ENCODE peak calls at places on chromosomes 16 and 17, in eight cellular contexts. One of them, this sample, is unnamed.

GRCh38 chr16:85461814-85462404 is 151.2 kb upstream of the GSE1 start:
- DNase-seq in stomach: no peak
- DNase-seq in sigmoid colon: peak
- DNase-seq in H1: no peak
- DNase-seq in SK-N-SH: peak
- DNase-seq in HCT116: no peak
- DNase-seq in Panc1: no peak
- DNase-seq in GM23338: peak
- DNase-seq in this sample: no peak

GRCh38 chr17:64024215-64024654 is 3.8 kb upstream of the ICAM2 start:
- DNase-seq in H1: no peak
- DNase-seq in SK-N-SH: no peak
- DNase-seq in stomach: no peak
- DNase-seq in sigmoid colon: peak
- DNase-seq in GM23338: no peak
- DNase-seq in Panc1: no peak
- DNase-seq in HCT116: no peak
- DNase-seq in this sample: no peak

GRCh38 chr17:83152745-83153611 is 73.6 kb downstream of the METRNL start:
- DNase-seq in SK-N-SH: peak
- DNase-seq in Panc1: no peak
- DNase-seq in stomach: no peak
- DNase-seq in HCT116: no peak
- DNase-seq in H1: no peak
- DNase-seq in GM23338: no peak
- DNase-seq in sigmoid colon: peak
- DNase-seq in this sample: no peak

GRCh38 chr17:77742579-77742978 is 215.9 kb upstream of the TNRC6C start:
- DNase-seq in sigmoid colon: peak
- DNase-seq in H1: no peak
- DNase-seq in stomach: no peak
- DNase-seq in GM23338: no peak
- DNase-seq in HCT116: no peak
- DNase-seq in SK-N-SH: no peak
- DNase-seq in Panc1: no peak
- DNase-seq in this sample: no peak

GRCh38 chr16:55506708-55507107 is 2.2 kb upstream of the LPCAT2 start:
- DNase-seq in H1: no peak
- DNase-seq in Panc1: no peak
- DNase-seq in GM23338: no peak
- DNase-seq in sigmoid colon: no peak
- DNase-seq in stomach: no peak
- DNase-seq in SK-N-SH: no peak
- DNase-seq in HCT116: no peak
- DNase-seq in this sample: no peak

GRCh38 chr16:64397945-64398508 is 723.8 kb downstream of the CDH11 start:
- DNase-seq in Panc1: no peak
- DNase-seq in H1: no peak
- DNase-seq in SK-N-SH: no peak
- DNase-seq in HCT116: no peak
- DNase-seq in GM23338: no peak
- DNase-seq in sigmoid colon: no peak
- DNase-seq in stomach: no peak
- DNase-seq in this sample: no peak

GRCh38 chr17:41486809-41487530 is 2.7 kb downstream of the KRT36 start:
- DNase-seq in stomach: peak
- DNase-seq in sigmoid colon: no peak
- DNase-seq in Panc1: no peak
- DNase-seq in SK-N-SH: peak
- DNase-seq in GM23338: peak
- DNase-seq in H1: peak
- DNase-seq in HCT116: no peak
- DNase-seq in this sample: no peak

GRCh38 chr16:84832488-84833141 is 12.8 kb downstream of the CRISPLD2 start:
- DNase-seq in sigmoid colon: peak
- DNase-seq in Panc1: no peak
- DNase-seq in stomach: peak
- DNase-seq in GM23338: no peak
- DNase-seq in H1: no peak
- DNase-seq in SK-N-SH: no peak
- DNase-seq in HCT116: no peak
- DNase-seq in this sample: no peak

GRCh38 chr17:41063449-41063848 is 2.2 kb downstream of the KRTAP2-4 start:
- DNase-seq in SK-N-SH: no peak
- DNase-seq in stomach: no peak
- DNase-seq in HCT116: no peak
- DNase-seq in Panc1: no peak
- DNase-seq in GM23338: no peak
- DNase-seq in H1: no peak
- DNase-seq in sigmoid colon: no peak
- DNase-seq in this sample: no peak

GRCh38 chr16:52256310-52257078 is 290.4 kb downstream of the TOX3 start:
- DNase-seq in GM23338: no peak
- DNase-seq in SK-N-SH: no peak
- DNase-seq in sigmoid colon: no peak
- DNase-seq in Panc1: no peak
- DNase-seq in stomach: no peak
- DNase-seq in HCT116: no peak
- DNase-seq in H1: no peak
- DNase-seq in this sample: no peak

GRCh38 chr17:50638851-50639767 is 4.4 kb downstream of the ABCC3 start:
- DNase-seq in sigmoid colon: peak
- DNase-seq in HCT116: peak
- DNase-seq in GM23338: no peak
- DNase-seq in stomach: peak
- DNase-seq in H1: no peak
- DNase-seq in Panc1: peak
- DNase-seq in SK-N-SH: peak
- DNase-seq in this sample: no peak

GRCh38 chr16:81688182-81688581 is 90.9 kb upstream of the PLCG2 start:
- DNase-seq in HCT116: no peak
- DNase-seq in Panc1: no peak
- DNase-seq in sigmoid colon: no peak
- DNase-seq in stomach: no peak
- DNase-seq in H1: no peak
- DNase-seq in SK-N-SH: no peak
- DNase-seq in GM23338: no peak
- DNase-seq in this sample: no peak

GRCh38 chr16:79571065-79571697 is 29.4 kb downstream of the MAF start:
- DNase-seq in sigmoid colon: no peak
- DNase-seq in H1: no peak
- DNase-seq in HCT116: no peak
- DNase-seq in Panc1: no peak
- DNase-seq in GM23338: no peak
- DNase-seq in stomach: no peak
- DNase-seq in SK-N-SH: no peak
- DNase-seq in this sample: no peak
- H3K4me3 ChIP-seq in sigmoid colon: no peak
- H3K4me3 ChIP-seq in H1: no peak
- H3K4me3 ChIP-seq in HCT116: no peak
- H3K4me3 ChIP-seq in Panc1: no peak
- H3K4me3 ChIP-seq in GM23338: no peak
- H3K4me3 ChIP-seq in stomach: peak
- H3K4me3 ChIP-seq in SK-N-SH: no peak
- H3K4me3 ChIP-seq in this sample: peak

GRCh38 chr17:76178124-76178523 is 37.1 kb upstream of the FOXJ1 start:
- DNase-seq in sigmoid colon: no peak
- DNase-seq in Panc1: no peak
- DNase-seq in SK-N-SH: no peak
- DNase-seq in stomach: no peak
- DNase-seq in H1: no peak
- DNase-seq in GM23338: no peak
- DNase-seq in HCT116: no peak
- DNase-seq in this sample: no peak

GRCh38 chr17:76184266-76184665 is 43.2 kb upstream of the FOXJ1 start:
- DNase-seq in HCT116: no peak
- DNase-seq in Panc1: no peak
- DNase-seq in SK-N-SH: no peak
- DNase-seq in GM23338: no peak
- DNase-seq in H1: no peak
- DNase-seq in stomach: no peak
- DNase-seq in sigmoid colon: no peak
- DNase-seq in this sample: no peak

GRCh38 chr17:76176701-76177574 is 35.9 kb upstream of the FOXJ1 start:
- DNase-seq in Panc1: no peak
- DNase-seq in HCT116: no peak
- DNase-seq in stomach: no peak
- DNase-seq in H1: no peak
- DNase-seq in sigmoid colon: no peak
- DNase-seq in SK-N-SH: no peak
- DNase-seq in GM23338: no peak
- DNase-seq in this sample: no peak

GRCh38 chr17:76182016-76182764 is 41.1 kb upstream of the FOXJ1 start:
- DNase-seq in SK-N-SH: peak
- DNase-seq in stomach: peak
- DNase-seq in Panc1: peak
- DNase-seq in sigmoid colon: peak
- DNase-seq in HCT116: peak
- DNase-seq in GM23338: peak
- DNase-seq in H1: peak
- DNase-seq in this sample: no peak

DNA sequence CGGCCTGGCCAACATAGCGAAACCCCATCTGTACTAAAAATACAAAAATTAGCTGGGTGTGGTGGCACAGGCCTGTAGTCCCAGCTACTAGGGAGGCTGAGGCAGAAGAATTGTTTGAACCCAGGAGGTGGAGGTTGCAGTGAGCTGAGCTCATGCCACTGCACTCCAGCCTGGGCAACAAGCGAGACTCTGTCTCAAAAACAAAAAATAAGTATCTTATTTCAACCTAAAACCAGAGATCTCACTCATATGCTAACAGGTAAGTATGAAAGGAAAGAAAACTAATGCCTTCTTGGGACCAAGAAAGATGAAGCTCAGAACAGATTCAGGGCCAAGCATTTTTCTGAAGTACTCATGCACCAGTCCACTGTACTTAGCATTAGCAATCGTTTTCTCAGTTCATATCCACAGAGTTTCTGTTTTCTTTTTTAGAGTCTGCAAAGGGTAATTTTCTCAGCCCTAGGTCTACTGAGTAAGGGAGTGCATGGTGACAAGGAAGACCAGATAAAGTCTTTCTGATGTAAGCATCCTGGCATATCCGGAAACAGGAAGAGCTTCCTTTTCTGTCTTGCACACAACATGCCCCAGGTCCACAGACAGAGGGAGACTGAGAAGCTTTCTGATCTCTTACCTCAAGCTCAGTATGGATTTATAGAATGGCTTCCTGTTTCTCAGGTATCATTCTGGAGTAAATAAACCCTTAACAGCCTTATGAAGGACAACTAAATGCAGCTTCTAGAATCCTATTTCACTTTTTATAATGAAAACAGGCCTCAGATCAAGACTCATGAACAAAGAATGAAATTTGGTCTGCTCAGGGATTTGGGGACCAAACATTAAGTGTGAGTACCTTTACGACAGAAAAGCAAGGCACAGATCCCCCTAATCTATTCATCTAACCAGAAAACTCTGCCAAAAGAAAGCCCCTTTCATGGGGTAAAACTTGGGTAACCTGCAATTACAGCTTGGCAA is 38.7 kb upstream of the FOXJ1 start:
- DNase-seq in sigmoid colon: no peak
- DNase-seq in stomach: no peak
- DNase-seq in Panc1: no peak
- DNase-seq in GM23338: no peak
- DNase-seq in HCT116: no peak
- DNase-seq in SK-N-SH: no peak
- DNase-seq in H1: no peak
- DNase-seq in this sample: no peak
- TF ChIP-seq POLR2AphosphoS5 in sigmoid colon: no peak
- TF ChIP-seq POLR2AphosphoS5 in stomach: no peak
- TF ChIP-seq POLR2AphosphoS5 in Panc1: no peak
- TF ChIP-seq POLR2AphosphoS5 in GM23338: no peak
- TF ChIP-seq POLR2AphosphoS5 in HCT116: no peak
- TF ChIP-seq POLR2AphosphoS5 in SK-N-SH: no peak
- TF ChIP-seq POLR2AphosphoS5 in H1: no peak
- TF ChIP-seq POLR2AphosphoS5 in this sample: no peak

DNA sequence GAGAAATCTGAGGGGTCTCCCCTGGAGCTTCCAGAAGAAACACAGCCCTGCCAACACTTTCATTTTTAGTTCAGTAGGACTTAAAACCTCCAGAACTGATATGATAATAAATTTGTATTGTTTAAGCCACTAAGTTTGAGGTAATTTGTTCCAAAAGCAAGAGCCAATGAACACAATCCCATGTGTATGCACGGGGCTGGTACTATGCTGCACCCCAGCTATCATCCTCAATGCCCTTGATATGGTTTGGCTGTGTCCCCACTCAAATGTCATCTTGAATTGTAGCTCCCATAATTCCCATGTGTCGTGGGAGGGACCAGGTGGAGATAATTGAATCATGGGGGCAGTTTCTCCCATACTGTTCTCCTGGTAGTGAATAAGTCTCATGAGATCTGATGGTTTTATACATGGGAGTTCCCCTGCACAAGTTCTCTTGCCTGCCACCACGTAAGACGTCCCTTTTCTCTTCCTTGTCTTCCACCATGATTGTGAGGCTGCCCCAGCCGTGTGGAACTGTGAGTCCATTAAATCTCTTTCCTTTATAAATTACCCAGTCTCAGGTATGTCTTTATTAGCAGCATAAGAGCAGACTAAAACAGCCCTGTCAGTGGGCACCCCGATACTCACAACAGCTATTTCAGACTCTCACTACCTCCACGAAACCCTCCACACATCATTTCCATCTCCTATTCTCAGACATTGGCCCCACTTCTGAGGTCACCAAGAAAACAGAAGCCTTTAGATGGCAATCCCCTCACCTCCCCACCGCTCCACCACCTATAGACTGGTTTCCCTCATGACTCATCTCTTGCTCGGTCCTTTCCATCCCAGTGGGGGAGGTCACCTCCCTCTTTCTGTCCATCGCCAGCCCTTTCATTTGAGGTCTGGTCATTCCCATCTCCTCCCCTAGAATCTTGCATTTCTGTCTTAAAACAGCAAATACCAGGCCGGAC is 8.9 kb upstream of the CACNG1 start:
- DNase-seq in SK-N-SH: no peak
- DNase-seq in H1: no peak
- DNase-seq in GM23338: no peak
- DNase-seq in stomach: no peak
- DNase-seq in sigmoid colon: no peak
- DNase-seq in HCT116: no peak
- DNase-seq in Panc1: no peak
- DNase-seq in this sample: no peak
- H3K4me3 ChIP-seq in SK-N-SH: no peak
- H3K4me3 ChIP-seq in H1: no peak
- H3K4me3 ChIP-seq in GM23338: no peak
- H3K4me3 ChIP-seq in stomach: no peak
- H3K4me3 ChIP-seq in sigmoid colon: no peak
- H3K4me3 ChIP-seq in HCT116: no peak
- H3K4me3 ChIP-seq in Panc1: no peak
- H3K4me3 ChIP-seq in this sample: no peak

DNA sequence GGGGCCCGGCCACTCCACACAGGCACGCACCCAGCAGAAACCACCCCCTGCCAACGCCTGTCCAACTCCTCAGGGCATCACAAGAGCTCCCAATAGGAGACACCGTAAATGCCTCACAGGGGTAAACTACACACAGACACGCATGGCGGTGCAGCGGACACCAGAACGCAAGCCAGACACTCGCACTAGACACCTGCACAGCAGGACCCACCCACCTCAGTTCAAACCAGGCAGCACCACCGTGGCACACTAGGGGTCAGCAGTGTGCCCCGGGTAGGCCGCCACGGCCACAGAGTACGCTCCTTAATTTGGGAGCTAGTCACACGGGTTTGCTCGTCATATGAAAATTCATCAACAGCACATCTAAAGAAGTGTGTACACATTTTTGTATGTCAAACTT is 3.4 kb downstream of the SLC38A10 start:
- DNase-seq in HCT116: peak
- DNase-seq in stomach: peak
- DNase-seq in SK-N-SH: peak
- DNase-seq in sigmoid colon: peak
- DNase-seq in GM23338: peak
- DNase-seq in Panc1: no peak
- DNase-seq in H1: peak
- DNase-seq in this sample: no peak
- TF ChIP-seq POLR2AphosphoS5 in HCT116: peak
- TF ChIP-seq POLR2AphosphoS5 in stomach: peak
- TF ChIP-seq POLR2AphosphoS5 in SK-N-SH: no peak
- TF ChIP-seq POLR2AphosphoS5 in sigmoid colon: peak
- TF ChIP-seq POLR2AphosphoS5 in GM23338: no peak
- TF ChIP-seq POLR2AphosphoS5 in Panc1: no peak
- TF ChIP-seq POLR2AphosphoS5 in H1: no peak
- TF ChIP-seq POLR2AphosphoS5 in this sample: peak